ENCODE peak calls at places on chromosomes 6 and 20, in six cellular contexts. B, K, R, P, I and N are unnamed samples.

GRCh38 chr6:111478064-111478476 is 4.9 kb downstream of the REV3L start:
- DNase-seq in B (no peak), K (no peak), R (no peak), P (no peak), I (no peak), N (no peak)

GRCh38 chr6:18488526-18489270 is 101.5 kb downstream of the RNF144B start:
- DNase-seq in B (no peak), K (no peak), R (no peak), P (no peak), I (no peak), N (no peak)

GRCh38 chr20:14193443-14193842 is 144.0 kb downstream of the FLRT3 start:
- DNase-seq in B (no peak), K (no peak), R (no peak), P (no peak), I (no peak), N (no peak)

GRCh38 chr20:39563406-39563805 is 601.3 kb downstream of the DHX35 start:
- DNase-seq in B (no peak), K (no peak), R (no peak), P (no peak), I (no peak), N (no peak)

GRCh38 chr20:46811328-46812084 is 83.1 kb upstream of the EYA2 start:
- DNase-seq in B (no peak), K (peak), R (no peak), P (peak), I (no peak), N (no peak)

GRCh38 chr20:59515013-59515905 is 89.1 kb upstream of the PHACTR3 start:
- DNase-seq in B (no peak), K (peak), R (peak), P (peak), I (no peak), N (peak)

GRCh38 chr6:142914371-142914770 is 30.6 kb downstream of the HIVEP2 start:
- DNase-seq in B (no peak), K (no peak), R (no peak), P (no peak), I (no peak), N (no peak)

GRCh38 chr20:11686900-11687543 is 230.7 kb upstream of the BTBD3 start:
- DNase-seq in B (no peak), K (no peak), R (peak), P (peak), I (no peak), N (no peak)

GRCh38 chr20:59010995-59011873 is 4.2 kb upstream of the CTSZ start:
- DNase-seq in B (no peak), K (peak), R (no peak), P (no peak), I (no peak), N (peak)